ENCODE peak calls at places on chromosomes 3 and 15, in four cellular contexts. B is tibial nerve, G is HCT116, W is transverse colon. X is an unnamed sample.

GRCh38 chr15:73605759-73606423 is 27.3 kb downstream of the NPTN start:
- DNase-seq in W (no peak), G (no peak), B (no peak), X (no peak)

GRCh38 chr3:40309925-40310635 is 573 bp downstream of the EIF1B start:
- DNase-seq in B (no peak), W (peak; percentile 40), G (no peak), X (peak; percentile 83)

GRCh38 chr3:137325170-137325569 is 367.4 kb downstream of the IL20RB start:
- DNase-seq in W (no peak), B (no peak), G (no peak), X (no peak)

GRCh38 chr3:115913069-115913686 is 289.9 kb downstream of the GAP43 start:
- DNase-seq in B (no peak), W (no peak), G (no peak), X (no peak)

GRCh38 chr3:24953060-24953771 is 458.6 kb upstream of the THRB start:
- DNase-seq in W (no peak), B (no peak), G (no peak), X (no peak)

GRCh38 chr3:63918321-63918720 is 6.1 kb upstream of the SCAANT1 start:
- DNase-seq in B (no peak), G (no peak), W (no peak), X (no peak)

GRCh38 chr3:185630182-185630622 is 44.1 kb downstream of the SENP2 start:
- DNase-seq in W (peak; percentile 49), G (no peak), B (peak; percentile 56), X (no peak)

GRCh38 chr15:38145671-38146111 is 106.9 kb upstream of the SPRED1 start:
- DNase-seq in B (no peak), G (no peak), W (no peak), X (no peak)

GRCh38 chr15:62209821-62210220 is 44.7 kb upstream of the C2CD4B start:
- DNase-seq in G (no peak), W (peak; percentile 22), B (no peak), X (no peak)

GRCh38 chr3:186529204-186529999 is 14.8 kb downstream of the CRYGS start:
- DNase-seq in W (no peak), B (no peak), G (no peak), X (no peak)

GRCh38 chr15:80638553-80639167 is 56.5 kb upstream of the ABHD17C start:
- DNase-seq in G (no peak), W (no peak), B (no peak), X (no peak)

GRCh38 chr3:171026584-171027293 is at the start of gene SLC2A2:
- DNase-seq in B (no peak), W (no peak), G (no peak), X (no peak)
- TF ChIP-seq POLR2A in B (no peak), W (no peak), G (no peak), X (no peak)

GRCh38 chr3:71582612-71583568 is 638 bp downstream of the FOXP1 start:
- DNase-seq in G (no peak), W (peak; percentile 85), B (peak; percentile 56), X (peak; percentile 85)

GRCh38 chr3:71583569-71584215 is at the start of gene FOXP1:
- DNase-seq in G (peak; percentile 51), B (peak; percentile 51), W (peak; percentile 83), X (peak; percentile 93)

GRCh38 chr3:71580636-71581215 is 2.8 kb downstream of the FOXP1 start:
- DNase-seq in W (no peak), B (no peak), G (no peak), X (no peak)

GRCh38 chr3:71581451-71581980 is 2.0 kb downstream of the FOXP1 start:
- DNase-seq in B (no peak), G (no peak), W (peak; percentile 40), X (peak; percentile 20)

GRCh38 chr3:71581981-71582611 is 1.4 kb downstream of the FOXP1 start:
- DNase-seq in G (no peak), W (peak; percentile 52), B (peak; percentile 17), X (peak; percentile 69)
- TF ChIP-seq POLR2A in G (no peak), W (peak; percentile 21), B (no peak), X (no peak)

GRCh38 chr3:99957086-99957821 is 139.6 kb downstream of the CMSS1 start:
- DNase-seq in W (no peak), G (no peak), B (no peak), X (no peak)
- TF ChIP-seq POLR2A in W (no peak), G (no peak), B (no peak), X (no peak)

GRCh38 chr15:72380743-72381142 is 4.9 kb upstream of the HEXA start:
- DNase-seq in B (no peak), W (no peak), G (no peak), X (no peak)

GRCh38 chr15:72375501-72375845 is 341 bp downstream of the HEXA start:
- DNase-seq in G (no peak), B (no peak), W (peak; percentile 74), X (no peak)

GRCh38 chr15:72379856-72380255 is 4.0 kb upstream of the HEXA start:
- DNase-seq in B (no peak), G (no peak), W (no peak), X (no peak)

GRCh38 chr15:72375846-72376581 is at the start of gene HEXA:
- DNase-seq in G (peak; percentile 81), W (peak; percentile 97), B (peak; percentile 99), X (peak; percentile 95)
- TF ChIP-seq POLR2A in G (no peak), W (peak; percentile 92), B (peak; percentile 71), X (peak; percentile 90)

GRCh38 chr3:194128202-194128907 is 7.6 kb upstream of the HES1 start:
- DNase-seq in B (no peak), W (no peak), G (no peak), X (no peak)

GRCh38 chr3:194132465-194133358 is 3.2 kb upstream of the HES1 start:
- DNase-seq in W (no peak), G (no peak), B (no peak), X (no peak)

GRCh38 chr3:194130211-194130610 is 5.7 kb upstream of the HES1 start:
- DNase-seq in B (no peak), W (no peak), G (no peak), X (no peak)

GRCh38 chr3:194129581-194130133 is 6.3 kb upstream of the HES1 start:
- DNase-seq in B (no peak), W (peak; percentile 44), G (no peak), X (no peak)

GRCh38 chr3:194130807-194131589 is 5.0 kb upstream of the HES1 start:
- DNase-seq in W (peak; percentile 62), B (no peak), G (no peak), X (no peak)
- TF ChIP-seq POLR2A in W (no peak), B (no peak), G (no peak), X (no peak)

DNA sequence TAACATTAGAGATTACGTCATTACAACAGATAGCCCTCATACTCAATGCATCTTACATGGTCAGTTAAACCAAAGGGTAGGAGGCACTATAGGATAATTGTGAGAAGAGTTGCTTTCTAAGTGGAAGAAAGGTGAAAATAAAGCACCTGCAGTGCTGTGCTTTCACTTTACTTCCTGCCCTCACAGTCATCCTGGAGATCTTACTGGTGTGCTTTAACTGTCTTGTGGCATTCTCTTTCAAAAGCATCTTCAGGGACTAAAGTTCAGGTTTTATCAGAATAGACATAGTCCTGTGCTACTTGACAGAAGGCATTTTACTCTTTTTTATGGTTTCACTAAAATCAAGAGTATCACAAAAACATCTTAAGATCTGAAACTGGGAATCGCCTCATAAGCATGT is 286.6 kb downstream of the ZBTB20 start:
- DNase-seq in G (no peak), W (no peak), B (no peak), X (no peak)
- TF ChIP-seq POLR2A in G (no peak), W (no peak), B (no peak), X (no peak)

DNA sequence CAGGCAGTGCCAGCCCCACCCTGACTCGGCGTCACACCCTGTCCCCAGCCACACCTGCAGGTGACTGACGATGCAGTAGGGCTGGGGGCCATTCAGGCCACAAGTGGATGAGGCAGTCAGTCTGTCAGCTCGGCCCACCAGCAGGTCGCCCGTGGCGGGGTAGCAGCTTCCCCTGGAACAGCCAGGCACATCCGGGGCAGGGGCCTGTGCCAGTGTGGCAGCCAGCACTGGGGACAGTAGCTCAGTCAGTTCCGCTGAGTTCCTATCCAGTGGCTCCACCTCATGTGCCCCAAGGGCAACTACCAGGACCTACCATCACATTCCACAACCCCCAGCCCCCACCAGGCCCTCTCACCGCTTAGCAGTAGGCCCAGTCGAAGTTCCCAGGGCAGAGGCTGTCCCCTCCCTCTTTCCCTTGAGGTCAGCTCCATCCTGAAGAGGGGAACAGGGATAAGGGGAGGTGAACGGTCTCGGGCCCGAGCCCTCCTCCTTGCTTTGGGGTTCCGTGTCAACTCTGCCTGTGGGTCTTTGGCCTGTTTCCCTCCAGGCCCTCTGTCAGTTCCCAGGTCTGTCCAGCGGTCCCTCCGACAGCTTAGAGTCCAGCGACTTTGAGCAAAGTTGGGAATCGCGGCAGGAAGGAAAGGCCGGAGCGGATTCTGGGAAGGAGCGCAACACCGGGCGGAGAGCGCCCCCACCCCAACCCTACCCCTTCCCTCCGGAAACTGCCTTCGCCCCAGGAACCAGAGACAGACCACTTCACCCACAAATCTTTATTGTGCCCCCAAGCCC is at the start of gene LAMB2:
- DNase-seq in W (peak; percentile 79), B (peak; percentile 48), G (peak; percentile 66), X (no peak)
- TF ChIP-seq POLR2A in W (peak; percentile 46), B (no peak), G (no peak), X (no peak)

GRCh38 chr3:114645392-114645791 is 351.6 kb downstream of the TIGIT start:
- DNase-seq in G (peak; percentile 73), W (no peak), B (no peak), X (no peak)
- TF ChIP-seq POLR2A in G (no peak), W (no peak), B (no peak), X (no peak)

GRCh38 chr3:33218446-33219174 is at the start of gene SUSD5:
- DNase-seq in B (no peak), G (no peak), W (no peak), X (no peak)
- TF ChIP-seq POLR2A in B (no peak), G (no peak), W (no peak), X (no peak)

X was measured in erythroblast.